ENCODE peak calls at places on chromosomes 4 and X, in four cellular contexts. M, N, Z and G are unnamed samples.

GRCh38 chr4:98377626-98378025 is 116.4 kb downstream of the RAP1GDS1 start:
- DNase-seq in M (no peak), Z (no peak), N (no peak), G (no peak)

GRCh38 chr4:14977836-14978235 is 24.4 kb upstream of the CPEB2 start:
- DNase-seq in N (no peak), M (no peak), Z (no peak), G (no peak)

GRCh38 chr4:165512464-165512863 is 133.7 kb downstream of the CPE start:
- DNase-seq in Z (no peak), M (no peak), N (no peak), G (no peak)

GRCh38 chr4:108417923-108418322 is 202.5 kb upstream of the RPL34 start:
- DNase-seq in M (no peak), Z (no peak), N (no peak), G (no peak)

GRCh38 chr4:171340282-171340681 is 472.9 kb upstream of the GALNTL6 start:
- DNase-seq in N (no peak), Z (no peak), M (no peak), G (no peak)

GRCh38 chr4:39699676-39700409 is 1.9 kb downstream of the UBE2K start:
- DNase-seq in M (no peak), N (no peak), Z (no peak), G (no peak)

GRCh38 chr4:184688447-184688846 is 38.9 kb downstream of the PRIMPOL start:
- DNase-seq in M (no peak), N (no peak), Z (no peak), G (no peak)

GRCh38 chr4:163111588-163111987 is 55.1 kb downstream of the NAF1 start:
- DNase-seq in N (no peak), M (no peak), Z (no peak), G (no peak)

GRCh38 chrX:10158279-10158939 is 1.6 kb downstream of the CLCN4 start:
- DNase-seq in M (no peak), Z (no peak), N (no peak), G (no peak)

DNA sequence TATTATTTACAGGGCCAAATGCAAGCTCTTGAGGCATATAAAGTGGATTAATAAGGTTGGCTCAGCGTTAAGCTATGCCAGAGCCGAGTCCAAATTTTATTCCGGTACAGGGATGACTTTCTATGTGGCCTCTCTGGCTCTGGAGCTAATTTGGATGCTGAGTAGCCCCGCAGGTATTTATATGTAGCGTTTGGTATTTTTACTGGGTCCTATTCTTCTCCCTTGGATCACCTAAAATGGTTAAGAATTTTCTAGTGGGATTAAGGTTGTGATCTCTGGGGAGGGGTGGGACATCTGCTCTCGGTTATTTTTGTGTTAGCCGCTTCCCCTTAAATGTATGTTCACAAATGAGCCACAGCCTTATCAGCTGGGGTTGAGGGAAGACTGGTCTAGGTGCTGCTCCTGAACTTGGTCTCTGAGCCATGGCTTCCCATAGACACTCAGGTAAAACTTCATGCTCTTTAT is 49.4 kb downstream of the FHL1 start:
- DNase-seq in Z (no peak), M (no peak), N (no peak), G (no peak)
- TF ChIP-seq POLR2AphosphoS5 in Z (no peak), M (no peak), N (no peak), G (no peak)

GRCh38 chr4:1206299-1207156 is 34.1 kb upstream of the SPON2 start:
- DNase-seq in N (no peak), M (no peak), Z (no peak), G (no peak)
- TF ChIP-seq SPI1 in N (no peak), M (no peak), Z (no peak), G (no peak)

DNA sequence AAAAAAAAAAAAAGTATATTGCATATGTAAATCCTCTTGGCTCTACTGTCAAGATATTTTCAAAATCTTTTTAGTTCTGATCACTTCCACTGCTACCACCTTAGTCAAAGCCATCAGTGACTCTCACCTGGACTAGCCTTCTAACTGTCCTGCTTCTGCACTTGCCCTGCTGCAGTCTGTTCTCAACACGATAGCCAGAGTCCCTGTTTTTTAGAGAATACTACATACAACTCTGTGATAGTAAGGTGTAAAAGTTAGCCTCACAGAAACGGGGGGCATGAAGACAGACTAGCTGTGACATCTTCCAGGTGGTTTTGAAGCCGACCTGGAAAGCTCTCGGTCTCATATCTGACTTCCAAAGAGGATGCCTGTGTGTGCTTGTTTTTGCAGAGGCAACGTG is 24.6 kb downstream of the EIF2S3 start:
- DNase-seq in M (no peak), N (no peak), Z (no peak), G (no peak)
- TF ChIP-seq POLR2AphosphoS5 in M (peak; percentile 6), N (no peak), Z (no peak), G (no peak)

GRCh38 chrX:153459976-153460375 is 10.4 kb downstream of the HAUS7 start:
- DNase-seq in M (no peak), Z (no peak), N (no peak), G (no peak)
- TF ChIP-seq SPI1 in M (no peak), Z (no peak), N (no peak), G (no peak)

GRCh38 chrX:38806054-38806389 is 4.8 kb downstream of the MID1IP1 start:
- DNase-seq in Z (no peak), M (peak; percentile 26), N (no peak), G (no peak)

GRCh38 chrX:38805294-38806053 is 4.2 kb downstream of the MID1IP1 start:
- DNase-seq in M (peak; percentile 26), N (no peak), Z (no peak), G (no peak)

GRCh38 chrX:38804481-38805293 is 3.4 kb downstream of the MID1IP1 start:
- DNase-seq in Z (no peak), N (no peak), M (peak; percentile 40), G (no peak)

GRCh38 chrX:38803286-38803608 is 2.0 kb downstream of the MID1IP1 start:
- DNase-seq in M (no peak), Z (no peak), N (no peak), G (no peak)

GRCh38 chrX:38803609-38804480 is 2.6 kb downstream of the MID1IP1 start:
- DNase-seq in N (no peak), M (peak; percentile 79), Z (peak; percentile 78), G (peak; percentile 37)
- TF ChIP-seq POLR2AphosphoS5 in N (no peak), M (peak; percentile 64), Z (peak; percentile 53), G (no peak)

GRCh38 chr4:130510661-130511060 is 1414.7 kb downstream of the C4orf33 start:
- DNase-seq in M (no peak), N (no peak), Z (no peak), G (no peak)

GRCh38 chr4:130511776-130512175 is 1415.8 kb downstream of the C4orf33 start:
- DNase-seq in M (no peak), Z (no peak), N (no peak), G (no peak)
- TF ChIP-seq SPI1 in M (no peak), Z (no peak), N (no peak), G (no peak)